ENCODE peak calls at places on chromosomes 3 and 15, in five cellular contexts. Y is mesenchymal stem cell, Q is neuronal stem cell, L is IMR-90, C is H1. A is an unnamed sample.

GRCh38 chr3:49716691-49717538 is 2.6 kb downstream of the AMIGO3 start:
- DNase-seq in Q (no peak), L (no peak), Y (no peak), C (peak; percentile 43), A (peak; percentile 25)

GRCh38 chr3:129908417-129908816 is 14.9 kb upstream of the TMCC1 start:
- DNase-seq in L (no peak), Y (no peak), C (no peak), Q (no peak), A (no peak)

GRCh38 chr3:197417451-197417850 is 119.0 kb upstream of the DLG1 start:
- DNase-seq in L (peak; percentile 60), C (no peak), Y (peak; percentile 38), Q (no peak), A (no peak)

GRCh38 chr3:53269888-53270880 is 14.4 kb upstream of the TKT start:
- DNase-seq in L (peak; percentile 98), C (peak; percentile 74), Y (peak; percentile 99), Q (peak; percentile 66), A (peak; percentile 95)

GRCh38 chr3:852033-852432 is 240.8 kb upstream of the CNTN6 start:
- DNase-seq in C (no peak), Q (no peak), L (no peak), Y (no peak), A (no peak)

GRCh38 chr3:110165344-110165743 is 828.0 kb upstream of the DPPA4 start:
- DNase-seq in C (no peak), Q (no peak), L (peak; percentile 1), Y (peak; percentile 21), A (no peak)

GRCh38 chr3:53939081-53939582 is 47.5 kb upstream of the SELENOK start:
- DNase-seq in Q (peak; percentile 11), Y (no peak), L (no peak), C (no peak), A (no peak)

GRCh38 chr3:138351916-138352555 is 3.7 kb downstream of the MRAS start:
- DNase-seq in Q (no peak), L (peak; percentile 28), Y (no peak), C (no peak), A (no peak)

GRCh38 chr3:184558726-184559125 is 2.9 kb upstream of the EPHB3 start:
- DNase-seq in Q (no peak), C (no peak), L (no peak), Y (no peak), A (no peak)

GRCh38 chr3:39148116-39149058 is 5.0 kb downstream of the CSRNP1 start:
- DNase-seq in C (no peak), L (peak; percentile 75), Q (no peak), Y (peak; percentile 89), A (no peak)

GRCh38 chr3:63972196-63972595 is 51.1 kb downstream of the PSMD6 start:
- DNase-seq in C (no peak), Q (no peak), Y (peak; percentile 59), L (peak; percentile 89), A (no peak)

GRCh38 chr3:126442849-126443229 is 32.9 kb downstream of the ZXDC start:
- DNase-seq in Q (no peak), Y (no peak), C (peak; percentile 45), L (no peak), A (peak; percentile 22)

GRCh38 chr3:180325533-180325932 is 276.4 kb upstream of the TTC14 start:
- DNase-seq in L (no peak), C (no peak), Q (no peak), Y (no peak), A (no peak)

GRCh38 chr15:80645494-80646065 is 49.5 kb upstream of the ABHD17C start:
- DNase-seq in L (peak; percentile 46), Y (peak; percentile 12), Q (no peak), C (no peak), A (no peak)

GRCh38 chr15:72222433-72222832 is 8.6 kb downstream of the PKM start:
- DNase-seq in C (no peak), Q (no peak), L (no peak), Y (no peak), A (no peak)

GRCh38 chr3:185153170-185153733 is 392 bp upstream of the C3orf70 start:
- DNase-seq in L (no peak), Y (peak; percentile 38), Q (peak; percentile 46), C (peak; percentile 79), A (peak; percentile 68)

GRCh38 chr15:59701880-59702279 is 12.8 kb upstream of the BNIP2 start:
- DNase-seq in C (no peak), Q (no peak), L (no peak), Y (no peak), A (no peak)

GRCh38 chr15:22845289-22845900 is 6.9 kb downstream of the NIPA2 start:
- DNase-seq in Y (no peak), Q (peak; percentile 17), L (peak; percentile 52), C (no peak), A (peak; percentile 66)

GRCh38 chr3:16789344-16790100 is 95.2 kb upstream of the PLCL2 start:
- DNase-seq in L (no peak), C (no peak), Q (no peak), Y (no peak), A (no peak)

GRCh38 chr3:181417748-181418147 is 294.0 kb upstream of the SOX2 start:
- DNase-seq in C (no peak), Q (peak; percentile 23), Y (no peak), L (no peak), A (no peak)

GRCh38 chr3:53754325-53754724 is 91.9 kb downstream of the CHDH start:
- DNase-seq in Y (no peak), Q (no peak), C (no peak), L (no peak), A (no peak)

GRCh38 chr3:122688996-122689395 is 8.4 kb downstream of the PARP14 start:
- DNase-seq in L (no peak), C (no peak), Y (no peak), Q (no peak), A (no peak)
- H4K8ac ChIP-seq in L (no peak overlapping the region), C (no peak overlapping the region), Y (no peak overlapping the region), Q (no peak overlapping the region), A (no peak overlapping the region)

GRCh38 chr3:111541391-111541790 is 606 bp upstream of the CD96 start:
- DNase-seq in L (no peak), Y (no peak), C (no peak), Q (no peak), A (no peak)
- H4K8ac ChIP-seq in L (no peak overlapping the region), Y (no peak overlapping the region), C (no peak overlapping the region), Q (no peak overlapping the region), A (no peak overlapping the region)

GRCh38 chr3:12670365-12670764 is 6.4 kb upstream of the RAF1 start:
- DNase-seq in L (no peak), Y (no peak), C (no peak), Q (no peak), A (no peak)

GRCh38 chr3:12677616-12678015 is 13.7 kb upstream of the RAF1 start:
- DNase-seq in Y (no peak), Q (no peak), L (no peak), C (no peak), A (no peak)

GRCh38 chr3:12679468-12679867 is 15.6 kb upstream of the RAF1 start:
- DNase-seq in C (no peak), L (peak; percentile 94), Q (no peak), Y (peak; percentile 89), A (no peak)

GRCh38 chr3:12670789-12671450 is 7.0 kb upstream of the RAF1 start:
- DNase-seq in Q (no peak), C (no peak), Y (no peak), L (no peak), A (no peak)

DNA sequence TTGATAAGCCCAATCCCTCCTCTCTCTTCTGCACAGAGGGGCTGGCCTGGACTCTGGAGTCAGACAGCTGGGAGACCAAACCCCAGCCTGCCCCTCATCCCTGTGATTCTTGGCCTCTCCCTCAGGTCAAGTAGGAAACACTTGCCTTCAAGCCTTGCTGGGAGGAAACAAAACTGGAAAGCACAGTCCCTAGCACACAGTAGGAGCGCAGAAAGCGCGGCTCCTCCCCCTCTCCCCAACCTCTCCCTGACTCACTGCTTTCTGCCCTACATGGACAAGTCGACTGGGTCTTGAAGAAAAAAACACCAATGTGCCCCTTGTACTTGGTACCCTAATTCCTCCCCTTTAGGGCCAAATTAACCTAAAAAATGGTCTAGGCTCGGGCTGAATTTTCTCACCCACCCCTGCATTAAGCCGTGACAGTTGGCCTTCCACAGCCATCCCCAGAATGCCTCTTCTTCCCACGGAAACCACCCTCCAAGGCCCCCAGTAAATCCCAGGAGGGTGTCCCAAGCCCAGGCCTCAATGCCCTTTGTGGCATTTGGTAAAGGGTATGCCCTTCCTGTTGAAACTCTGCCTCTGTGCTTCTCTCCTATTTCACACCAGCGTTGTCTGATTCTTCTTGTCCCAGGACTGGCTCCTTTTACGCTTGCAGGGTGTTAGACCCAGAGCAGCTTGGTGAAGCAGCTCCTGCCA is 11.3 kb upstream of the RAF1 start:
- DNase-seq in Q (no peak), L (no peak), Y (no peak), C (no peak), A (no peak)
- H4K8ac ChIP-seq in Q (no peak overlapping the region), L (no peak overlapping the region), Y (no peak overlapping the region), C (no peak overlapping the region), A (no peak overlapping the region)

GRCh38 chr3:128275316-128276150 is 122.3 kb downstream of the EEFSEC start:
- DNase-seq in L (peak; percentile 4), Q (no peak), Y (peak; percentile 50), C (peak; percentile 41), A (peak; percentile 18)

GRCh38 chr3:128274837-128275236 is 121.6 kb downstream of the EEFSEC start:
- DNase-seq in Y (peak; percentile 91), C (peak; percentile 41), L (peak; percentile 96), Q (no peak), A (peak; percentile 34)

GRCh38 chr3:128273841-128274573 is 120.7 kb downstream of the EEFSEC start:
- DNase-seq in L (no peak), Y (no peak), Q (no peak), C (peak; percentile 34), A (peak; percentile 17)

GRCh38 chr3:128271536-128272332 is 118.5 kb downstream of the EEFSEC start:
- DNase-seq in L (no peak), Y (no peak), C (peak; percentile 37), Q (no peak), A (no peak)

DNA sequence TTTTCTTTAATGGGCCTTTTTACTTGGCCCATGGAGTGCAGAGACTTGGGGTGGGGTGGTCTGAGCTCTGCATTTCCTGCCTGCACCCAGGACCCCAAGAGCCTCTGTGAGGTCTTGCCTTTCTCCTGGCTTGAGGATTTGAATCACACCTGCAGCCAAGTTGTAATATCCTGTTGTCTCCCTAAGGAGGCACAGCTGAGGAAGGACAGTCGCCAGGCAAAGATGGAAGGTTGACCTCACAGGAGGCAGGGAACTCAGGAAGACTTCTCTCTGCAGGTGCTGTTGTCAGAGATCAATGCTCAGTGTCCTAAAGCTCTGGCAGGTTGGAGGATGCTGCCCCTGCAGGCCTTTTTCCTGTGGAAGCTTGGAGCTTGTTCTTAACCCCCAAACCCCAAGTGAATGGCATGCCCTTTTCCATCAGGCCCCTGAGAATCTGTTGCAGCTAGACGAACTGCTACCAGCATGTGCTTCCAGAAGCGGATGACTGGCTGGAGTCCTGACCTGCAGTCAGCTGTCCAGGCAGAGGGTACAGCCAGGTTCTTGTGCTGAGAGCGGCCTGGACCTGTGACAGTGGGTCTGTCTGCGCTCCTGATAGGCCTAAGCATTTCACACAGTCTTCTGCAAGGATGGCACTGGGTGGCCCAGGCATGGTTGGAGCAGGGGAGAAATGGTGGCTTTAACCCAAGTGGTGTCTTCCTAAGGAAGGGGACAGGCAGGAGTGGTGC is 120.0 kb downstream of the EEFSEC start:
- DNase-seq in Y (no peak), C (peak; percentile 43), L (no peak), Q (no peak), A (peak; percentile 32)
- H4K8ac ChIP-seq in Y (no peak overlapping the region), C (no peak overlapping the region), L (no peak overlapping the region), Q (no peak overlapping the region), A (no peak overlapping the region)